ENCODE peak calls at places on chromosomes 12 and 14, in nine cellular contexts. C is transverse colon; H is LHCN-M2; E is amniotic epithelial cell; I is NCI-H748 treated with DMSO at 0.1 percent for 48 hours; D is Right ventricle myocardium superior; O is activated naive CD8-positive, alpha-beta T cell treated with anti-CD3 and anti-CD28 coated beads, Interleukin-2, amount 10 ng/mL, durations not matched to agents 7 days and 5 days; P is stimulated activated CD8-positive, alpha-beta memory T cell treated with anti-CD3 and anti-CD28 coated beads, Interleukin-15, amount 100 ng/mL, for 1 hour; A is anterior cingulate cortex. U is an unnamed sample.
A peak's percentile ranks its signal among the peaks of the same experiment; 100 is the strongest.

GRCh38 chr12:121611306-121611705 is 15.0 kb upstream of the ORAI1 start:
- DNase-seq in E (no peak), H (no peak), C (peak; percentile 19), O (no peak), A (no peak), I (no peak), P (no peak), D (no peak), U (no peak)

GRCh38 chr14:95156153-95156764 is 1.1 kb downstream of the DICER1 start:
- DNase-seq in E (peak; percentile 22), H (peak; percentile 12), C (no peak), O (no peak), I (peak; percentile 14), P (no peak), D (no peak), A (no peak), U (no peak)

GRCh38 chr14:98612434-98613200 is 659.4 kb downstream of the BCL11B start:
- DNase-seq in I (no peak), C (no peak), H (no peak), A (no peak), P (no peak), O (no peak), E (no peak), D (no peak), U (no peak)

GRCh38 chr12:26122681-26123481 is 2.0 kb downstream of the BHLHE41 start:
- DNase-seq in D (peak; percentile 70), P (no peak), E (peak; percentile 61), I (peak; percentile 21), C (peak; percentile 75), H (peak; percentile 73), O (peak; percentile 51), A (peak; percentile 55), U (peak; percentile 72)

GRCh38 chr12:52524241-52524897 is 4.2 kb upstream of the KRT5 start:
- DNase-seq in H (no peak), D (no peak), C (no peak), A (no peak), I (no peak), P (no peak), O (no peak), E (no peak), U (no peak)

GRCh38 chr12:101298426-101298825 is 18.5 kb downstream of the UTP20 start:
- DNase-seq in O (no peak), I (no peak), D (no peak), A (no peak), C (no peak), H (peak; percentile 72), P (no peak), E (peak; percentile 80), U (no peak)

GRCh38 chr14:32006267-32007110 is 70.6 kb upstream of the ARHGAP5 start:
- DNase-seq in A (no peak), O (no peak), E (peak; percentile 63), H (no peak), C (no peak), D (no peak), P (no peak), I (no peak), U (no peak)

GRCh38 chr12:124921200-124922008 is 7.0 kb upstream of the UBC start:
- DNase-seq in C (peak; percentile 78), O (peak; percentile 77), E (peak; percentile 64), A (no peak), I (no peak), H (peak; percentile 72), P (no peak), D (peak; percentile 61), U (no peak)

GRCh38 chr12:3712209-3712992 is 40.5 kb downstream of the CRACR2A start:
- DNase-seq in O (no peak), I (no peak), A (no peak), C (no peak), H (peak; percentile 46), E (no peak), D (no peak), P (no peak), U (no peak)

GRCh38 chr12:71799105-71799504 is 40.5 kb upstream of the TBC1D15 start:
- DNase-seq in C (no peak), D (no peak), A (no peak), O (no peak), P (no peak), H (peak; percentile 62), E (no peak), I (no peak), U (no peak)

GRCh38 chr14:79418649-79419415 is 792.5 kb downstream of the DIO2 start:
- DNase-seq in H (no peak), E (no peak), D (no peak), A (no peak), P (no peak), C (no peak), I (no peak), O (no peak), U (no peak)

GRCh38 chr12:30701056-30701455 is 5.4 kb upstream of the IPO8 start:
- DNase-seq in H (peak; percentile 80), C (no peak), E (no peak), O (no peak), I (no peak), A (no peak), D (no peak), P (no peak), U (no peak)

GRCh38 chr12:9342614-9343353 is 134.6 kb upstream of the PZP start:
- DNase-seq in H (no peak), E (no peak), D (no peak), I (no peak), A (no peak), O (no peak), P (no peak), C (no peak), U (no peak)

GRCh38 chr12:43104524-43104923 is 447.5 kb downstream of the ADAMTS20 start:
- DNase-seq in A (no peak), C (no peak), P (no peak), O (no peak), D (no peak), I (no peak), H (peak; percentile 59), E (peak; percentile 44), U (no peak)

GRCh38 chr14:34003691-34004090 is 52.8 kb upstream of the EGLN3 start:
- DNase-seq in P (no peak), A (no peak), C (no peak), I (no peak), D (no peak), E (peak; percentile 20), O (no peak), H (peak; percentile 48), U (no peak)

GRCh38 chr14:78758333-78758732 is 588.2 kb downstream of the NRXN3 start:
- DNase-seq in C (no peak), H (peak; percentile 3), P (no peak), I (peak; percentile 31), D (no peak), E (peak; percentile 10), A (peak; percentile 11), O (no peak), U (no peak)

GRCh38 chr14:99539503-99539902 is 58.3 kb downstream of the CCNK start:
- DNase-seq in P (no peak), H (no peak), A (no peak), E (no peak), D (no peak), O (no peak), C (no peak), I (no peak), U (no peak)

GRCh38 chr14:51517116-51517515 is 134.6 kb upstream of the FRMD6 start:
- DNase-seq in C (no peak), P (no peak), E (no peak), O (no peak), I (peak; percentile 6), D (no peak), H (no peak), A (no peak), U (no peak)

GRCh38 chr12:6233121-6233971 is 33.1 kb downstream of the CD9 start:
- DNase-seq in P (no peak), O (no peak), E (no peak), H (no peak), A (peak; percentile 64), D (peak; percentile 54), C (peak; percentile 82), I (no peak), U (no peak)

U was measured in Right ventricle myocardium inferior.